ENCODE peak calls at places on chromosome 15, in four cellular contexts. B is HepG2, F is K562, D is Panc1. M is an unnamed sample.

GRCh38 chr15:31609243-31609642 is 282.6 kb downstream of the KLF13 start:
- DNase-seq in B (no peak), F (no peak), D (no peak), M (no peak)

GRCh38 chr15:45457215-45457614 is 65.3 kb downstream of the SLC30A4 start:
- DNase-seq in B (no peak), F (no peak), D (no peak), M (no peak)

GRCh38 chr15:37698679-37699078 is 235.8 kb upstream of the TMCO5A start:
- DNase-seq in B (no peak), F (no peak), D (no peak), M (no peak)

GRCh38 chr15:98592136-98592535 is 56.2 kb upstream of the IGF1R start:
- DNase-seq in B (no peak), F (no peak), D (no peak), M (no peak)

GRCh38 chr15:96341465-96342142 is 11.1 kb downstream of the NR2F2 start:
- DNase-seq in B (no peak), F (no peak), D (no peak), M (no peak)

GRCh38 chr15:81940467-81941451 is 105.1 kb downstream of the MEX3B start:
- DNase-seq in B (no peak), F (no peak), D (no peak), M (no peak)

GRCh38 chr15:75720787-75721461 is 8.3 kb upstream of the CSPG4 start:
- DNase-seq in B (peak; percentile 50), F (peak; percentile 60), D (no peak), M (peak; percentile 82)

GRCh38 chr15:68271854-68272471 is 5.6 kb upstream of the FEM1B start:
- DNase-seq in B (peak; percentile 63), F (no peak), D (no peak), M (peak; percentile 80)

GRCh38 chr15:41561777-41562145 is 2.7 kb downstream of the TYRO3 start:
- DNase-seq in B (no peak), F (no peak), D (no peak), M (no peak)

GRCh38 chr15:81312790-81313543 is 11.0 kb downstream of the STARD5 start:
- DNase-seq in B (no peak), F (no peak), D (peak; percentile 84), M (peak; percentile 84)

GRCh38 chr15:22979699-22980188 is 424 bp downstream of the CYFIP1 start:
- DNase-seq in B (no peak), F (no peak), D (no peak), M (no peak)

GRCh38 chr15:92924216-92924615 is 24.1 kb downstream of the CHD2 start:
- DNase-seq in B (no peak), F (no peak), D (no peak), M (no peak)

GRCh38 chr15:60005352-60006202 is 1.5 kb downstream of the FOXB1 start:
- DNase-seq in B (no peak), F (no peak), D (no peak), M (no peak)

GRCh38 chr15:44450172-44450571 is 22.7 kb downstream of the CTDSPL2 start:
- DNase-seq in B (no peak), F (no peak), D (no peak), M (no peak)

GRCh38 chr15:57343526-57343925 is 32.8 kb upstream of the CGNL1 start:
- DNase-seq in B (no peak), F (no peak), D (no peak), M (no peak)
- TF ChIP-seq TCF7L2 in B (no peak), F (no peak), D (no peak), M (no peak)

GRCh38 chr15:74133071-74133702 is 2.8 kb downstream of the ISLR2 start:
- DNase-seq in B (no peak), F (no peak), D (no peak), M (no peak)

GRCh38 chr15:74135041-74135565 is 4.7 kb downstream of the ISLR2 start:
- DNase-seq in B (no peak), F (no peak), D (no peak), M (no peak)

GRCh38 chr15:74132681-74133070 is 2.3 kb downstream of the ISLR2 start:
- DNase-seq in B (no peak), F (no peak), D (no peak), M (no peak)

GRCh38 chr15:74133703-74134386 is 3.5 kb downstream of the ISLR2 start:
- DNase-seq in B (no peak), F (no peak), D (no peak), M (no peak)

GRCh38 chr15:74134387-74135027 is 4.1 kb downstream of the ISLR2 start:
- DNase-seq in B (no peak), F (no peak), D (no peak), M (no peak)
- TF ChIP-seq TCF7L2 in B (no peak), F (no peak), D (no peak), M (no peak)

GRCh38 chr15:56244237-56244810 is 645 bp upstream of the RFX7 start:
- DNase-seq in B (peak; percentile 82), F (peak; percentile 46), D (no peak), M (no peak)
- TF ChIP-seq TCF7L2 in B (no peak), F (no peak), D (peak; percentile 72), M (no peak)

GRCh38 chr15:32864051-32864450 is 146.2 kb downstream of the GREM1 start:
- DNase-seq in B (no peak), F (no peak), D (no peak), M (no peak)

GRCh38 chr15:32864841-32865240 is 147.0 kb downstream of the GREM1 start:
- DNase-seq in B (no peak), F (no peak), D (no peak), M (no peak)

GRCh38 chr15:32859996-32860395 is 142.2 kb downstream of the GREM1 start:
- DNase-seq in B (no peak), F (no peak), D (no peak), M (no peak)

GRCh38 chr15:32859246-32859645 is 141.4 kb downstream of the GREM1 start:
- DNase-seq in B (no peak), F (no peak), D (no peak), M (no peak)

DNA sequence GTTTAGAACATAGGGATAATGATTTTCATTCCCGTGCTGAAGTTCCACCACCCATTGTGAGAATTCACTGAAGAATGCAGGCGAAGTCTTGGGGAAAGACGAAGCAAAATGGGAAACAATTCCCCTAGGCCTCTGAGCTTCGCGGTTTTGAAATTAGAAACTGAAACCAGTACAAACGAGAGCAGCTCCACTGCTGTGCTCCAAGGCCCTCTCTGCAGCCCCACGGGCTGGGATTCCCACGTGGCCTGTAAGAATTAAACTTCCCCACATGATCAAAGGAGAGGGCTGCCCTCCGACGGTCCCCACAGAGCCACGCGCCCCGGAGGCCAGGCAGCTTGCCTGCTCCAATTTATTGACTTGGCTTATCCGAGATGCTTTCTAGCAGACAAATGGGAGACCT is 143.9 kb downstream of the GREM1 start:
- DNase-seq in B (no peak), F (no peak), D (no peak), M (no peak)
- TF ChIP-seq TCF7L2 in B (no peak), F (no peak), D (no peak), M (no peak)

DNA sequence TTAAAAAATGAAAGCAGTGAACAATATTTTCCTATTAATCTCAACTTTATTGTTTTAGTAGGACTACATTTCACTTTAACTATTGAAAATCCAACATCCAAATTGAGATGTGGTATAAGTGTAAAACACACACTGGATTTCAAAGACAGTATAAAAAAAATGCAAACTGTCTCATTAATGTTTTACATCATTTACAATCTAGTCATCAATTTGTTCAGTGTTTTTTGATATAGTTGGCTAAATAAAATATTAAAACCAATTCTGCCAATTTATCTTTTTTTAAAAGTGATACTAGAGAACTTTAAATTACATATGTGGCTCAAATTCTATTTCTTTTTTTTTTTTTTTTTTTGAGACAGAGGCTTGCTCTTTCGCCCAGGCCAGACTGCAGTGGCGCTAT is 95.1 kb downstream of the NPTN start:
- DNase-seq in B (no peak), F (no peak), D (no peak), M (no peak)
- TF ChIP-seq TCF7L2 in B (no peak), F (no peak), D (no peak), M (no peak)

DNA sequence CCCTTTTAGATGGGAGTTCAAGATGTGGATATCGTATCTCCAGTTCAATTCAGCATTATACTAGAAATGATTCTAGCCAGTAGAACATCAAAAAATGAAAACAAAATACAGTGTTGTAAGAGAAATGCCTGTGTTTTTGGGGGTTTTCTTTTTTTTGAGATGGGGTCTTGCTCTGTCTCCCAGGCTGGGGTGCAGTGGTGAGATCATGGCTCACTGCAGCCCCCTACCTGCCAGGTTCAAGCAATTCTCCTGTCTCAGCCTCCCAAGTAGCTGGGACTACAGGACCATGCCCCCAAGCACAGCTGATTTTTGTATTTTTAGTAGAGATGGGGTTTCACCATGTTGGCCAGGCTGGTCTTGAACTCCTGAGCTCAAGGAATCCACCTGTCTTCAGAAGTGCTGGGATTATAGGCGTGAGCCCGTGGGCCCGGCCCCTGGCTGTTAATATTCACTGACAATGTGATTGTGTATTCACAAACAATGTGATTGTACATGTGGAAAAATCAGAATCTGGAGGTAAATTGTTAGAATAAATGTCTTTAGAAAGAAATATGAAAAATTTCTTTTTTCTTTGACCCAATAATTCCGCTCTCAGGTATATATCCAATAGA is 59.0 kb downstream of the ARIH1 start:
- DNase-seq in B (peak; percentile 12), F (no peak), D (no peak), M (no peak)
- TF ChIP-seq TCF7L2 in B (no peak), F (no peak), D (no peak), M (no peak)

GRCh38 chr15:77851086-77851485 is 218.4 kb upstream of the LINGO1 start:
- DNase-seq in B (no peak), F (no peak), D (no peak), M (no peak)

GRCh38 chr15:77853008-77853328 is 220.3 kb upstream of the LINGO1 start:
- DNase-seq in B (no peak), F (no peak), D (no peak), M (no peak)

GRCh38 chr15:77853910-77854309 is 221.2 kb upstream of the LINGO1 start:
- DNase-seq in B (no peak), F (no peak), D (no peak), M (no peak)

GRCh38 chr15:77852241-77853007 is 219.7 kb upstream of the LINGO1 start:
- DNase-seq in B (no peak), F (no peak), D (no peak), M (no peak)

GRCh38 chr15:77851696-77852095 is 219.0 kb upstream of the LINGO1 start:
- DNase-seq in B (peak; percentile 6), F (no peak), D (no peak), M (no peak)
- TF ChIP-seq TCF7L2 in B (no peak), F (no peak), D (no peak), M (no peak)

M was measured in HCT116.